ENCODE peak calls at places on chromosomes 6 and 20, in nine cellular contexts. C is fibroblast of lung, B is astrocyte of the spinal cord, P is stomach, G is PC-3, K is cardiac muscle cell, S is GM12865, Q is right lobe of liver, Y is AG10803. U is an unnamed sample.
A peak's percentile ranks its signal among the peaks of the same experiment; 100 is the strongest.

GRCh38 chr6:47967843-47968242 is 143.2 kb downstream of the PTCHD4 start:
- DNase-seq in C (peak; percentile 44), B (no peak), P (no peak), G (peak; percentile 66), K (no peak), S (peak; percentile 4), Q (no peak), Y (no peak), U (no peak)

GRCh38 chr6:69796081-69796626 is 656 bp downstream of the LMBRD1 start:
- DNase-seq in C (peak; percentile 59), B (peak; percentile 46), P (peak; percentile 69), G (peak; percentile 62), K (no peak), S (peak; percentile 68), Q (no peak), Y (peak; percentile 9), U (no peak)

GRCh38 chr20:33127422-33128097 is 40.4 kb upstream of the BPIFA2 start:
- DNase-seq in C (no peak), B (no peak), P (no peak), G (no peak), K (no peak), S (no peak), Q (no peak), Y (no peak), U (no peak)

GRCh38 chr6:18391018-18391417 is 3.9 kb downstream of the RNF144B start:
- DNase-seq in C (no peak), B (no peak), P (no peak), G (no peak), K (no peak), S (no peak), Q (no peak), Y (no peak), U (no peak)

GRCh38 chr6:2891768-2892170 is 11.3 kb downstream of the SERPINB9 start:
- DNase-seq in C (no peak), B (no peak), P (peak; percentile 46), G (peak; percentile 70), K (no peak), S (no peak), Q (no peak), Y (no peak), U (peak; percentile 63)

GRCh38 chr20:34112600-34113061 is 588 bp upstream of the EIF2S2 start:
- DNase-seq in C (peak; percentile 36), B (no peak), P (peak; percentile 32), G (no peak), K (peak; percentile 60), S (peak; percentile 45), Q (peak; percentile 26), Y (peak; percentile 55), U (no peak)

GRCh38 chr20:39839406-39840119 is 849.5 kb downstream of the MAFB start:
- DNase-seq in C (no peak), B (no peak), P (no peak), G (no peak), K (no peak), S (no peak), Q (no peak), Y (no peak), U (no peak)

GRCh38 chr6:141403103-141403502 is 729.6 kb upstream of the GJE1 start:
- DNase-seq in C (no peak), B (no peak), P (no peak), G (no peak), K (no peak), S (no peak), Q (no peak), Y (peak; percentile 23), U (no peak)

GRCh38 chr6:94636780-94637385 is 940.5 kb upstream of the MANEA start:
- DNase-seq in C (peak; percentile 1), B (peak; percentile 13), P (no peak), G (peak; percentile 17), K (peak; percentile 32), S (no peak), Q (no peak), Y (no peak), U (no peak)
- TF ChIP-seq CTCF in C (no peak), B (peak; percentile 14), P (no peak), G (peak; percentile 43), K (no peak), S (no peak), Q (no peak), Y (no peak), U (peak; percentile 43)

GRCh38 chr6:117495873-117496272 is 13.4 kb downstream of the DCBLD1 start:
- DNase-seq in C (peak; percentile 62), B (peak; percentile 35), P (no peak), G (peak; percentile 35), K (no peak), S (no peak), Q (no peak), Y (no peak), U (no peak)

GRCh38 chr6:117494694-117495318 is 12.3 kb downstream of the DCBLD1 start:
- DNase-seq in C (no peak), B (no peak), P (no peak), G (no peak), K (no peak), S (no peak), Q (no peak), Y (no peak), U (no peak)

GRCh38 chr6:117495425-117495824 is 13.0 kb downstream of the DCBLD1 start:
- DNase-seq in C (no peak), B (no peak), P (no peak), G (no peak), K (no peak), S (no peak), Q (no peak), Y (no peak), U (no peak)

GRCh38 chr6:117493470-117493869 is 11.0 kb downstream of the DCBLD1 start:
- DNase-seq in C (no peak), B (no peak), P (no peak), G (no peak), K (no peak), S (no peak), Q (no peak), Y (no peak), U (no peak)

DNA sequence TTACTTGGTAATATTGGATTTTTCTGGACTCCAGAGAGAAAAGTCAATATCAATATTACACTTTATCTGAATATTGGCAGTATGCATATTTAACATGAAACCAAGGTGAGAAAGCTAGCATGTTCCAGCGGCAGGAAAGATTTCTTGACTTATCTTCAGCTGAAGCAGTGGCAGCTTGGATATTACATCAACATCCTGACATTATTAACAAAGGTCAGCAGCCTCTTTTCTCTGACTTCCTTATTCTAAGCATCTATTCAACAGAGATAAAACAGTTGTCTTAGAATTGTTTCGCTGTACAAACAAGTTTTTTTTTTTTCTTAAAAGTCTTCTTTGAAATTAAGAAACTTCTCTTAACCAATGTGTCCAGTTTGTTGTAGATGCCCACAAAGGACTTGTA is 11.8 kb downstream of the DCBLD1 start:
- DNase-seq in C (no peak), B (peak; percentile 29), P (no peak), G (no peak), K (no peak), S (no peak), Q (no peak), Y (no peak), U (no peak)
- H3K4me3 ChIP-seq in C (peak overlapping the region; percentile 53), B (no peak overlapping the region), P (no peak overlapping the region), G (no peak overlapping the region), K (no peak overlapping the region), S (peak overlapping the region; percentile 37), Q (no peak overlapping the region), Y (no peak overlapping the region), U (no peak overlapping the region)

GRCh38 chr20:3277686-3278465 is 38.9 kb upstream of the SLC4A11 start:
- DNase-seq in C (no peak), B (no peak), P (no peak), G (no peak), K (no peak), S (no peak), Q (no peak), Y (no peak), U (no peak)

GRCh38 chr20:3275966-3276365 is 37.0 kb upstream of the SLC4A11 start:
- DNase-seq in C (no peak), B (no peak), P (no peak), G (no peak), K (no peak), S (no peak), Q (no peak), Y (peak; percentile 1), U (no peak)

GRCh38 chr20:3273371-3273770 is 34.4 kb upstream of the SLC4A11 start:
- DNase-seq in C (no peak), B (no peak), P (no peak), G (no peak), K (no peak), S (no peak), Q (no peak), Y (no peak), U (no peak)

GRCh38 chr20:3275064-3275935 is 36.3 kb upstream of the SLC4A11 start:
- DNase-seq in C (no peak), B (no peak), P (no peak), G (no peak), K (no peak), S (no peak), Q (no peak), Y (no peak), U (no peak)

DNA sequence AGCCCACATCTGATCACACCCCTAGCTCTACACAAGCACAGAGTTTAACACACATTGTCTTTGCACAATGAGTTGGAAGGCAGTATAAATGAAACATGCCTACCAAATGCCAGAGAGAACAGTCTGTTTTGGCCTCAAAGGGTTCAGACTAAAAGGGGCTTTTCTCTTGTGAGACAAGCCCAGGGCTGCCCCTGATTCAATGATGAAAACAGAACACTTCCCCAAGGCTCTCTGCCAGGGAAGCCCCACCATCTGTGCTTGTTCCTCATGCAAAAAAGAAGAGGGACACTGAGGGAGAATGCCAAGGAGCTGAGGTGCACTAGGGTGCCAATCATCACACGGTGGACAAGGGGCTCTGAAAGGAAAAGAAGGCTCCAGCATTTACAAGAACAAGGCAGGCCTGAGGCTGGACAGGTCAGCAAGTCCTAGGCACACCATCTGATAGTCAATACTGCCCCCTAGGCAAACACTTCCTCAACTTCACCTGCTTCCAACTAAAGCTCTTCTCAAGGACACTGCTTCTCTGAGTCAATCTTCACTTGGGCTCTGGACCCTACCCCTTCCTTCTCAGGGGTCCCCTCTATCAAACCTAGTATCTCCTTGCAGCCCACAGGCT is 37.5 kb upstream of the SLC4A11 start:
- DNase-seq in C (peak; percentile 7), B (no peak), P (no peak), G (peak; percentile 65), K (peak; percentile 9), S (peak; percentile 50), Q (no peak), Y (peak; percentile 9), U (no peak)
- TF ChIP-seq CTCF in C (no peak), B (peak; percentile 27), P (no peak), G (peak; percentile 72), K (peak; percentile 35), S (peak; percentile 30), Q (peak; percentile 22), Y (peak; percentile 20), U (peak; percentile 33)

GRCh38 chr6:26331809-26332226 is 33.2 kb upstream of the BTN3A2 start:
- DNase-seq in C (no peak), B (no peak), P (no peak), G (no peak), K (no peak), S (peak; percentile 51), Q (no peak), Y (no peak), U (no peak)

GRCh38 chr6:26327450-26328264 is 37.3 kb upstream of the BTN3A2 start:
- DNase-seq in C (peak; percentile 68), B (peak; percentile 89), P (no peak), G (peak; percentile 70), K (no peak), S (peak; percentile 88), Q (no peak), Y (peak; percentile 64), U (no peak)

GRCh38 chr6:26328265-26328844 is 36.6 kb upstream of the BTN3A2 start:
- DNase-seq in C (no peak), B (peak; percentile 15), P (no peak), G (no peak), K (no peak), S (peak; percentile 38), Q (no peak), Y (no peak), U (no peak)

GRCh38 chr6:26330835-26331808 is 33.9 kb upstream of the BTN3A2 start:
- DNase-seq in C (peak; percentile 46), B (peak; percentile 52), P (no peak), G (peak; percentile 88), K (no peak), S (peak; percentile 84), Q (no peak), Y (peak; percentile 12), U (no peak)

GRCh38 chr6:26329763-26330511 is 35.1 kb upstream of the BTN3A2 start:
- DNase-seq in C (peak; percentile 54), B (peak; percentile 63), P (no peak), G (peak; percentile 83), K (no peak), S (peak; percentile 81), Q (no peak), Y (peak; percentile 39), U (no peak)
- H3K4me3 ChIP-seq in C (peak overlapping the region; percentile 79), B (peak overlapping the region; percentile 70), P (no peak overlapping the region), G (peak overlapping the region; percentile 86), K (peak overlapping the region; percentile 46), S (peak overlapping the region; percentile 96), Q (no peak overlapping the region), Y (no peak overlapping the region), U (peak overlapping the region; percentile 66)